ENCODE peak calls at places on chromosome 21, in nine cellular contexts. One of them, this sample, is unnamed.

GRCh38 chr21:42313501-42313969 is 1.7 kb downstream of the TFF3 start:
- ATAC-seq in left lung: no peak
- ATAC-seq in memory B cell: no peak
- ATAC-seq in T-helper 17 cell: no peak
- ATAC-seq in activated naive CD8-positive, alpha-beta T cell treated with anti-CD3 and anti-CD28 coated beads, Interleukin-2, amount 50 U/mL, for 24 hours: no peak
- ATAC-seq in upper lobe of right lung: no peak
- ATAC-seq in upper lobe of left lung: no peak
- ATAC-seq in activated CD8-positive, alpha-beta T cell treated with anti-CD3 and anti-CD28 coated beads, Interleukin-2, amount 10 ng/mL, durations not matched to agents 7 days and 5 days: no peak
- ATAC-seq in naive thymus-derived CD8-positive, alpha-beta T cell: no peak
- ATAC-seq in this sample: no peak

GRCh38 chr21:31363720-31364119 is 19.7 kb upstream of the TIAM1 start:
- ATAC-seq in naive thymus-derived CD8-positive, alpha-beta T cell: peak; percentile 59
- ATAC-seq in upper lobe of right lung: no peak
- ATAC-seq in left lung: no peak
- ATAC-seq in activated naive CD8-positive, alpha-beta T cell treated with anti-CD3 and anti-CD28 coated beads, Interleukin-2, amount 50 U/mL, for 24 hours: no peak
- ATAC-seq in memory B cell: no peak
- ATAC-seq in upper lobe of left lung: no peak
- ATAC-seq in T-helper 17 cell: peak; percentile 44
- ATAC-seq in activated CD8-positive, alpha-beta T cell treated with anti-CD3 and anti-CD28 coated beads, Interleukin-2, amount 10 ng/mL, durations not matched to agents 7 days and 5 days: peak; percentile 76
- ATAC-seq in this sample: no peak

GRCh38 chr21:42146251-42146805 is 72.6 kb upstream of the ABCG1 start:
- ATAC-seq in activated CD8-positive, alpha-beta T cell treated with anti-CD3 and anti-CD28 coated beads, Interleukin-2, amount 10 ng/mL, durations not matched to agents 7 days and 5 days: no peak
- ATAC-seq in upper lobe of left lung: no peak
- ATAC-seq in T-helper 17 cell: no peak
- ATAC-seq in memory B cell: no peak
- ATAC-seq in naive thymus-derived CD8-positive, alpha-beta T cell: no peak
- ATAC-seq in activated naive CD8-positive, alpha-beta T cell treated with anti-CD3 and anti-CD28 coated beads, Interleukin-2, amount 50 U/mL, for 24 hours: no peak
- ATAC-seq in left lung: no peak
- ATAC-seq in upper lobe of right lung: no peak
- ATAC-seq in this sample: no peak

GRCh38 chr21:42570841-42571387 is 57.3 kb downstream of the SLC37A1 start:
- ATAC-seq in activated naive CD8-positive, alpha-beta T cell treated with anti-CD3 and anti-CD28 coated beads, Interleukin-2, amount 50 U/mL, for 24 hours: no peak
- ATAC-seq in upper lobe of left lung: no peak
- ATAC-seq in activated CD8-positive, alpha-beta T cell treated with anti-CD3 and anti-CD28 coated beads, Interleukin-2, amount 10 ng/mL, durations not matched to agents 7 days and 5 days: no peak
- ATAC-seq in T-helper 17 cell: no peak
- ATAC-seq in naive thymus-derived CD8-positive, alpha-beta T cell: no peak
- ATAC-seq in left lung: no peak
- ATAC-seq in memory B cell: no peak
- ATAC-seq in upper lobe of right lung: no peak
- ATAC-seq in this sample: peak; percentile 32

GRCh38 chr21:26943916-26944315 is 23.0 kb downstream of the ADAMTS5 start:
- ATAC-seq in upper lobe of left lung: no peak
- ATAC-seq in T-helper 17 cell: no peak
- ATAC-seq in upper lobe of right lung: no peak
- ATAC-seq in activated CD8-positive, alpha-beta T cell treated with anti-CD3 and anti-CD28 coated beads, Interleukin-2, amount 10 ng/mL, durations not matched to agents 7 days and 5 days: no peak
- ATAC-seq in naive thymus-derived CD8-positive, alpha-beta T cell: no peak
- ATAC-seq in left lung: no peak
- ATAC-seq in activated naive CD8-positive, alpha-beta T cell treated with anti-CD3 and anti-CD28 coated beads, Interleukin-2, amount 50 U/mL, for 24 hours: no peak
- ATAC-seq in memory B cell: no peak
- ATAC-seq in this sample: no peak

GRCh38 chr21:26226724-26227123 is 56.2 kb upstream of the APP start:
- ATAC-seq in T-helper 17 cell: no peak
- ATAC-seq in naive thymus-derived CD8-positive, alpha-beta T cell: no peak
- ATAC-seq in upper lobe of right lung: no peak
- ATAC-seq in left lung: no peak
- ATAC-seq in upper lobe of left lung: no peak
- ATAC-seq in activated naive CD8-positive, alpha-beta T cell treated with anti-CD3 and anti-CD28 coated beads, Interleukin-2, amount 50 U/mL, for 24 hours: no peak
- ATAC-seq in memory B cell: no peak
- ATAC-seq in activated CD8-positive, alpha-beta T cell treated with anti-CD3 and anti-CD28 coated beads, Interleukin-2, amount 10 ng/mL, durations not matched to agents 7 days and 5 days: no peak
- ATAC-seq in this sample: no peak

GRCh38 chr21:37085726-37086125 is 12.7 kb downstream of the TTC3 start:
- ATAC-seq in upper lobe of left lung: no peak
- ATAC-seq in activated naive CD8-positive, alpha-beta T cell treated with anti-CD3 and anti-CD28 coated beads, Interleukin-2, amount 50 U/mL, for 24 hours: no peak
- ATAC-seq in memory B cell: no peak
- ATAC-seq in left lung: no peak
- ATAC-seq in naive thymus-derived CD8-positive, alpha-beta T cell: no peak
- ATAC-seq in activated CD8-positive, alpha-beta T cell treated with anti-CD3 and anti-CD28 coated beads, Interleukin-2, amount 10 ng/mL, durations not matched to agents 7 days and 5 days: no peak
- ATAC-seq in T-helper 17 cell: no peak
- ATAC-seq in upper lobe of right lung: no peak
- ATAC-seq in this sample: no peak

GRCh38 chr21:37006521-37007291 is at the start of gene RIPPLY3:
- ATAC-seq in left lung: no peak
- ATAC-seq in upper lobe of left lung: no peak
- ATAC-seq in activated CD8-positive, alpha-beta T cell treated with anti-CD3 and anti-CD28 coated beads, Interleukin-2, amount 10 ng/mL, durations not matched to agents 7 days and 5 days: peak; percentile 57
- ATAC-seq in activated naive CD8-positive, alpha-beta T cell treated with anti-CD3 and anti-CD28 coated beads, Interleukin-2, amount 50 U/mL, for 24 hours: peak; percentile 20
- ATAC-seq in naive thymus-derived CD8-positive, alpha-beta T cell: peak; percentile 56
- ATAC-seq in memory B cell: peak; percentile 33
- ATAC-seq in T-helper 17 cell: peak; percentile 43
- ATAC-seq in upper lobe of right lung: peak; percentile 4
- ATAC-seq in this sample: peak; percentile 32

This sample was measured in esophagus mucosa.